ENCODE peak calls at places on chromosomes 1 and 21, in five cellular contexts. R is pancreas, C is body of pancreas, T is heart right ventricle, P is tibial nerve. B is an unnamed sample. For H3K4me1, the result is how much of the 10 kb centered on the place peaks cover.

GRCh38 chr1:204065174-204065985 is 7.5 kb upstream of the SOX13 start:
- DNase-seq in P (peak), T (peak), R (no peak), C (no peak), B (no peak)

GRCh38 chr1:89287182-89288050 is 14.8 kb upstream of the GBP5 start:
- DNase-seq in R (no peak), P (no peak), C (no peak), T (no peak), B (no peak)

GRCh38 chr1:232648316-232648715 is 18.4 kb upstream of the SIPA1L2 start:
- DNase-seq in P (no peak), T (no peak), R (no peak), C (no peak), B (no peak)

GRCh38 chr1:190578531-190578930 is 100.9 kb upstream of the BRINP3 start:
- DNase-seq in P (no peak), C (no peak), T (no peak), R (no peak), B (no peak)

GRCh38 chr1:7453038-7453437 is 318.1 kb upstream of the VAMP3 start:
- DNase-seq in R (no peak), P (no peak), T (no peak), C (no peak), B (no peak)

GRCh38 chr1:183273300-183273699 is 87.2 kb downstream of the LAMC2 start:
- DNase-seq in T (no peak), P (no peak), C (no peak), R (no peak), B (no peak)

GRCh38 chr1:201660931-201661822 is 122.2 kb downstream of the NAV1 start:
- DNase-seq in P (no peak), R (no peak), C (no peak), T (no peak), B (no peak)

GRCh38 chr1:43009274-43009673 is 50.6 kb upstream of the SLC2A1 start:
- DNase-seq in R (no peak), C (no peak), P (no peak), T (no peak), B (no peak)

GRCh38 chr1:156750191-156750931 is 1.1 kb downstream of the HDGF start:
- DNase-seq in R (peak), P (no peak), C (peak), T (no peak), B (peak)

GRCh38 chr1:46757256-46757955 is 38.5 kb upstream of the EFCAB14 start:
- DNase-seq in T (no peak), R (peak), P (no peak), C (peak), B (no peak)

GRCh38 chr1:95382385-95382784 is 148.4 kb downstream of the RWDD3 start:
- DNase-seq in R (no peak), C (no peak), T (no peak), P (no peak), B (no peak)

GRCh38 chr21:27555996-27556395 is 589.1 kb upstream of the ADAMTS5 start:
- DNase-seq in C (no peak), R (no peak), P (no peak), T (no peak), B (no peak)

GRCh38 chr1:18297896-18298648 is 182.7 kb upstream of the KLHDC7A start:
- DNase-seq in P (no peak), T (no peak), R (no peak), C (no peak), B (no peak)

GRCh38 chr21:29104239-29104708 is 26.2 kb upstream of the MAP3K7CL start:
- DNase-seq in T (no peak), R (no peak), P (no peak), C (no peak), B (peak)

GRCh38 chr1:6010554-6010953 is 18.3 kb upstream of the NPHP4 start:
- DNase-seq in P (no peak), R (no peak), T (no peak), C (no peak), B (no peak)

GRCh38 chr1:18010408-18010807 is 97.2 kb upstream of the IGSF21 start:
- DNase-seq in T (no peak), C (no peak), R (no peak), P (no peak), B (no peak)

GRCh38 chr1:98277111-98277510 is 356.3 kb upstream of the DPYD start:
- DNase-seq in P (no peak), C (no peak), R (no peak), T (no peak), B (no peak)

GRCh38 chr21:43775795-43776430 is at the start of gene CSTB:
- DNase-seq in P (peak), T (peak), C (peak), R (peak), B (peak)

GRCh38 chr21:45324430-45325205 is 36.9 kb upstream of the POFUT2 start:
- DNase-seq in C (peak), P (no peak), R (no peak), T (peak), B (no peak)

GRCh38 chr1:209349372-209350324 is 233.9 kb upstream of the CAMK1G start:
- DNase-seq in P (no peak), R (no peak), C (no peak), T (no peak), B (no peak)

GRCh38 chr1:205700865-205701401 is 20.6 kb upstream of the SLC45A3 start:
- DNase-seq in P (no peak), C (no peak), R (no peak), T (peak), B (no peak)

GRCh38 chr1:155913969-155914757 is 3.0 kb upstream of the RIT1 start:
- DNase-seq in T (no peak), P (no peak), C (no peak), R (no peak), B (no peak)

GRCh38 chr1:12019858-12020509 is 686 bp downstream of the MIIP start:
- DNase-seq in T (no peak), R (no peak), C (no peak), P (no peak), B (no peak)

GRCh38 chr1:23367791-23368561 is 1.7 kb downstream of the ZNF436 start:
- DNase-seq in P (peak), C (peak), T (peak), R (peak), B (peak)

GRCh38 chr21:36747114-36747814 is 48.3 kb downstream of the SIM2 start:
- DNase-seq in C (no peak), R (no peak), P (no peak), T (no peak), B (no peak)

GRCh38 chr1:201456499-201457309 is 12.3 kb downstream of the PHLDA3 start:
- DNase-seq in T (peak), P (peak), C (peak), R (no peak), B (peak)

GRCh38 chr21:39317134-39318090 is 4.0 kb upstream of the BRWD1 start:
- DNase-seq in T (no peak), C (no peak), R (no peak), P (no peak), B (no peak)
- H3K4me3 ChIP-seq in T (no peak), C (no peak), R (no peak), P (no peak), B (no peak)

DNA sequence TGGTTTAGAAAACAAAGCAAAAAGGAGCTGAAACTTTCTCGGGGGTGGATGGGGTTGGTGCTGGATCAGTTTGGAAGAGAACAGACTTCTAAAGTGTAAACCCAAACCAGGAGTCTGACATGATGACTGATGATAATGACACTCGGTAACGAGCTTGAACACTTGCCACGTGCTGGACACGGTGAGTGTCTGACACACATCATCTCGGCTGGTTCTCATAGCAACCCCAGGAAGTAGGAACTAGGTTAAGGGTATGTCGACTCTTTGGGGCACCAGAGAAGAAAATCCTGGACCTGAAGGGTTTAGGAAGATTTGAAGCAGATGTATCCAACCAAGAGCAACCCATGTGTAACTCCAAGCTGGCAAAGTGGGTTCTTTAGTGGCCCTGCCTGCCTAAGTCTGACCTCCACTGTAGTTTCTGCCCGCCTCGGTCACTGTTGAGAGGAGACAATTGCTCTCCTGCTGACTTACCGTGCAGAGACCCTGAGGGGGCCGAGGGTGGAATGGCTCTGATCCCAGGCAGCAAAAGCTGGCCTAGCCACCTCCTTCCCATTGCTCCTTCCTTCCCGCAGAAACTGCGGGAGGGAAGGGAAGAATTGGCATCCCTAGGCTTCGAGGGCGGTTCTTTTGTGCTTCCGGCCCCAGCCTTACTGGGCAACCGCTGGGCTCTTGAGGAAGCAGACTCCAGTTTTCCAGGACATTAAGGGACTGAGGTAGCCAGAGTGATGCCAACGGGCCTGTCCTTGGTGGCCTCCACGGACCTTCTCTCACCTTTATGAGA is 156.0 kb downstream of the TOMM20 start:
- DNase-seq in T (no peak), R (no peak), P (no peak), C (no peak), B (no peak)
- H3K4me1 ChIP-seq in T (under half), R (under half), P (under half), C (under half), B (half or more)

GRCh38 chr1:226704169-226704921 is 34.7 kb downstream of the ITPKB start:
- DNase-seq in T (no peak), C (no peak), P (no peak), R (no peak), B (no peak)

GRCh38 chr1:226706664-226707063 is 32.4 kb downstream of the ITPKB start:
- DNase-seq in C (no peak), T (no peak), P (no peak), R (no peak), B (no peak)

GRCh38 chr1:226700861-226701260 is 38.2 kb downstream of the ITPKB start:
- DNase-seq in R (no peak), P (no peak), C (no peak), T (no peak), B (no peak)

GRCh38 chr1:226702318-226702956 is 36.6 kb downstream of the ITPKB start:
- DNase-seq in R (no peak), T (no peak), P (peak), C (no peak), B (peak)

DNA sequence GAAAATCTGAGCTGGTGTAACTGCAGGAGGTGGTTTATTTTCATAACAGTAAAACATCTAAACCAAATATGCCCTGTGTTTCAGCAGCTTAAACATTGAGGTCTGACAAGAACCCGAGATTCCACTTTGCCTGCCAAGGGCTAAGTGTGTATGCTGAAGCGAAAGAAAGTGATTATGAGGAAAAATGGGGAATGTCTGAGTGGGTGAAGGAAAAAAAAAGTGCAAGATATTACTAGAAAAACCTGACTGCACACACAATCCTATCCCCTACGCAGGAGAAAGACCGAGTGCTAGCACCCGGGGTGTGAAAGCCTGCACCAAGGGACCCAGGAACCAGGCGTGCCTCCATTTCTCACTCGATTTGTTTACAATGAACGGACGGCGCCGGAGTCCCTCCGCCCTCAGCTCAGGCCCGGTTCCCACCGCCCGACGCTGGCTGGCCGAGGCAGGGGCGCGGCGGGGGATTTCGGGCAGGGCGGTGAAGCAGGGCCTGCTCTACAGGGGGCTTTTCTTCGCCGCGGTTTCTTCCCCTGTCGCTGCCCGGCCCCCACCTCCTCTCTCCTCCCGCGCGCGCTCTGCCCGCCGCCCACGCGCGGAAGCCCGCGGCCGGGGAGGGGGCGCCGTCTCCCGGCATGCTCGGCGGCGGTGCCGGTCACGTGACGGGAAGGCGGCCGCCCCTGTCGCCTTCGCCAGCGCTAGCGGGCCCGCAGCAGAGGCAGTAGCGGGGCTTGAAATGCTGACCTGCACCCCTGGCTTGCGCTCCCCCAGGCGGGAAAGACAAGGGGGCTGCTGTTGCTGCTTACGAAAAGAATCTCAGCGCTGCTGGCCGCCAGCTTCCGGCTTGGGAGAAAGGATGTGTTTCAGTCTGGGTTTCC is 35.9 kb downstream of the ITPKB start:
- DNase-seq in C (peak), P (peak), T (peak), R (peak), B (peak)
- TF ChIP-seq CTCF in C (no peak), P (peak), T (no peak), R (no peak), B (peak)

GRCh38 chr1:1630191-1630964 is 1.6 kb upstream of the MMP23B start:
- DNase-seq in T (peak), C (no peak), P (peak), R (peak), B (peak)

GRCh38 chr1:1629430-1630190 is 2.4 kb upstream of the MMP23B start:
- DNase-seq in R (peak), T (peak), P (no peak), C (no peak), B (no peak)

GRCh38 chr1:1628656-1629429 is 3.1 kb upstream of the MMP23B start:
- DNase-seq in T (no peak), C (no peak), R (peak), P (no peak), B (no peak)

GRCh38 chr1:1631793-1632420 is at the start of gene MMP23B:
- DNase-seq in P (no peak), T (peak), C (no peak), R (peak), B (no peak)

DNA sequence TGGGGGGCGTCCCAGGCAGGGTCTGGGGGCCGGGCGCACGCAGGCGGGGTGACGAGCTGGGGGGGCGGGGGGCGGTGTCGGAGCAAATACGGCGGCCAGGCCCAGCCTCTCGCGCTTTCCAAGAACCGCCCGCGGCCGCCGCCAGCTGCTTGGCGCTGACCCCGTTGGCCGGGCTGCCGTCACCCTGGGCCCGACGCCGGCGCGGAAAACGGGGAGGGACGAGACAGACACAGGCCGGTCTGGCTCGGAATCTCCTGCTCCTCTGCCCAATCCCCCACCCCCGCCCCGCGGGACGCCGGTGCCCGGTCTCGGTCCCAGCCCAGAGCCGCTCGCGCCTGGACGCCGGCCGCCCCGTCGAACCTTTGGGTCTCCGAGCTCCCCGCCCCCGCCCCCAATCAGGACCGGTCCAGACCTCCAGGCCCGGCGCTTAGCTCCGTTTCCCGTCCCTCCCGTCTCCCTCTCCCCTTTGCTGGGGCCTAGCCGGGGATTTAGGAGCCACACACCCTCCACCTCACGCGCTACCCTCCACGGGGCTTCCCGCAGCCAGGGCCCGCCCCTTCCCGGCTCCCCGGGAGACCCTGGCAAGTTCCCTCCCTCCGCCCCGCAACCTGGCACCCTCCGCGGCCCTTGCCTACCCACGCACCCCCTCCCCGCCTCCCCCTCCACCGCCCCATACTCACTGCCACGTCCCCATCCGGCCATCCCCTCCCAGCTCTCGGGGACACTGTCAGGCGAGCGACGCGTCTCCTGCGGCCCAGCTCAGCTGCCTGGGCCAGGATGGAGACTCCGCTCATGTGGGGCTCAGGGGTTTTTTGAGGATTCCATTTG is 794 bp upstream of the MMP23B start:
- DNase-seq in C (no peak), T (peak), P (peak), R (peak), B (no peak)
- H3K4me3 ChIP-seq in C (no peak), T (peak), P (peak), R (no peak), B (peak)

GRCh38 chr1:111745670-111746613 is 6.7 kb upstream of the INKA2 start:
- DNase-seq in T (no peak), R (no peak), P (no peak), C (no peak), B (no peak)

GRCh38 chr1:111746614-111746999 is 7.4 kb upstream of the INKA2 start:
- DNase-seq in T (no peak), C (no peak), P (no peak), R (no peak), B (no peak)

GRCh38 chr1:111748618-111749337 is 6.9 kb upstream of the DDX20 start:
- DNase-seq in P (no peak), T (no peak), R (no peak), C (no peak), B (no peak)

GRCh38 chr1:111747947-111748346 is 7.8 kb upstream of the DDX20 start:
- DNase-seq in P (no peak), C (no peak), T (no peak), R (no peak), B (no peak)

GRCh38 chr1:111747282-111747734 is 8.1 kb upstream of the INKA2 start:
- DNase-seq in P (peak), C (peak), R (no peak), T (no peak), B (peak)
- H3K4me1 ChIP-seq in P (under half), C (under half), R (under half), T (under half), B (under half)

DNA sequence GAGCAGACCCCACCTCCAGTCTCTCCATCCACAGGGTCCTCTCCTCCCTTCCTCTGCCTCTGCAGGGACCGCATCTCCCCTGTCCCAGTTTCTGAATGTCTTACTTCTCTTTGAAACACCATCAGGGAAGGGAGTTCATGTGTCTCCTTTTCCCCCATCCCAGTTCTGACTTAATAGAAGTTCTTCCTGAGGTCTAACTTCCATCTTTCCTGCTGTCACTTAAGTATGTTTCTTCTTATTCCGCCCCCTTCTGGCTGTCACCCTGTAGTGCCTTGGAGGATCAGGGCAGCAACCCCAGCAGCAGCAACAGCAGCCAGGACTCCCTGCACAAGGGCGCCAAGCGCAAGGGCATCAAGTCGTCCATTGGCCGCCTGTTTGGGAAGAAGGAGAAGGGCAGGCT is 29.3 kb downstream of the MYOG start:
- DNase-seq in C (no peak), R (no peak), P (no peak), T (no peak), B (no peak)
- TF ChIP-seq CTCF in C (no peak), R (no peak), P (no peak), T (no peak), B (no peak)

GRCh38 chr1:40132383-40133121 is 28.6 kb upstream of the RLF start:
- DNase-seq in T (no peak), R (no peak), C (no peak), P (no peak), B (no peak)
- H3K4me3 ChIP-seq in T (peak), R (no peak), C (no peak), P (no peak), B (peak)

B was measured in gastrocnemius medialis.